ENCODE peak calls at places on chromosomes 13 and 19, in eight cellular contexts. One of them, this sample, is unnamed.

GRCh38 chr13:53250272-53250875 is 221.8 kb downstream of the OLFM4 start:
- DNase-seq in spleen: no peak
- DNase-seq in SJCRH30: peak; percentile 39
- DNase-seq in heart right ventricle: no peak
- DNase-seq in PC-3: peak; percentile 79
- DNase-seq in cardiac muscle cell: peak; percentile 86
- DNase-seq in ovary: no peak
- DNase-seq in thoracic aorta: no peak
- DNase-seq in this sample: peak; percentile 94

GRCh38 chr13:38398810-38399493 is 49.3 kb downstream of the UFM1 start:
- DNase-seq in spleen: no peak
- DNase-seq in SJCRH30: no peak
- DNase-seq in heart right ventricle: no peak
- DNase-seq in PC-3: peak; percentile 8
- DNase-seq in cardiac muscle cell: no peak
- DNase-seq in ovary: no peak
- DNase-seq in thoracic aorta: no peak
- DNase-seq in this sample: no peak

GRCh38 chr13:98798849-98799645 is 46.6 kb upstream of the SLC15A1 start:
- DNase-seq in spleen: no peak
- DNase-seq in SJCRH30: no peak
- DNase-seq in heart right ventricle: no peak
- DNase-seq in PC-3: no peak
- DNase-seq in cardiac muscle cell: no peak
- DNase-seq in ovary: no peak
- DNase-seq in thoracic aorta: no peak
- DNase-seq in this sample: no peak

GRCh38 chr13:91238036-91238435 is 109.5 kb upstream of the MIR17HG start:
- DNase-seq in spleen: no peak
- DNase-seq in SJCRH30: no peak
- DNase-seq in heart right ventricle: no peak
- DNase-seq in PC-3: no peak
- DNase-seq in cardiac muscle cell: no peak
- DNase-seq in ovary: no peak
- DNase-seq in thoracic aorta: no peak
- DNase-seq in this sample: no peak

GRCh38 chr19:53394522-53394973 is 401 bp upstream of the ZNF765 start:
- DNase-seq in spleen: peak; percentile 83
- DNase-seq in SJCRH30: peak; percentile 80
- DNase-seq in heart right ventricle: peak; percentile 61
- DNase-seq in PC-3: peak; percentile 63
- DNase-seq in cardiac muscle cell: peak; percentile 60
- DNase-seq in ovary: peak; percentile 46
- DNase-seq in thoracic aorta: peak; percentile 18
- DNase-seq in this sample: peak; percentile 40

GRCh38 chr19:28019371-28019770 is 1193.6 kb downstream of the UQCRFS1 start:
- DNase-seq in spleen: no peak
- DNase-seq in SJCRH30: no peak
- DNase-seq in heart right ventricle: no peak
- DNase-seq in PC-3: no peak
- DNase-seq in cardiac muscle cell: peak; percentile 67
- DNase-seq in ovary: no peak
- DNase-seq in thoracic aorta: no peak
- DNase-seq in this sample: no peak

GRCh38 chr13:26872444-26873173 is 112.0 kb upstream of the GPR12 start:
- DNase-seq in spleen: peak; percentile 78
- DNase-seq in SJCRH30: peak; percentile 59
- DNase-seq in heart right ventricle: peak; percentile 60
- DNase-seq in PC-3: peak; percentile 55
- DNase-seq in cardiac muscle cell: peak; percentile 81
- DNase-seq in ovary: no peak
- DNase-seq in thoracic aorta: no peak
- DNase-seq in this sample: peak; percentile 87

GRCh38 chr19:48509467-48510194 is 2.0 kb downstream of the LMTK3 start:
- DNase-seq in spleen: no peak
- DNase-seq in SJCRH30: no peak
- DNase-seq in heart right ventricle: no peak
- DNase-seq in PC-3: no peak
- DNase-seq in cardiac muscle cell: no peak
- DNase-seq in ovary: no peak
- DNase-seq in thoracic aorta: no peak
- DNase-seq in this sample: peak; percentile 70

GRCh38 chr13:72782717-72783116 is 784 bp downstream of the PIBF1 start:
- DNase-seq in spleen: no peak
- DNase-seq in SJCRH30: peak; percentile 6
- DNase-seq in heart right ventricle: no peak
- DNase-seq in PC-3: no peak
- DNase-seq in cardiac muscle cell: no peak
- DNase-seq in ovary: no peak
- DNase-seq in thoracic aorta: no peak
- DNase-seq in this sample: peak; percentile 63

GRCh38 chr13:97258801-97259200 is 36.7 kb downstream of the MBNL2 start:
- DNase-seq in spleen: no peak
- DNase-seq in SJCRH30: no peak
- DNase-seq in heart right ventricle: no peak
- DNase-seq in PC-3: no peak
- DNase-seq in cardiac muscle cell: no peak
- DNase-seq in ovary: no peak
- DNase-seq in thoracic aorta: no peak
- DNase-seq in this sample: no peak

GRCh38 chr19:1811942-1812425 is at the start of gene ATP8B3:
- DNase-seq in spleen: no peak
- DNase-seq in SJCRH30: no peak
- DNase-seq in heart right ventricle: peak; percentile 88
- DNase-seq in PC-3: no peak
- DNase-seq in cardiac muscle cell: no peak
- DNase-seq in ovary: no peak
- DNase-seq in thoracic aorta: no peak
- DNase-seq in this sample: no peak

GRCh38 chr19:50479761-50480251 is 3.2 kb upstream of the GARIN5A start:
- DNase-seq in spleen: peak; percentile 45
- DNase-seq in SJCRH30: no peak
- DNase-seq in heart right ventricle: no peak
- DNase-seq in PC-3: no peak
- DNase-seq in cardiac muscle cell: no peak
- DNase-seq in ovary: no peak
- DNase-seq in thoracic aorta: no peak
- DNase-seq in this sample: no peak

GRCh38 chr19:4695224-4695731 is 25.1 kb upstream of the MYDGF start:
- DNase-seq in spleen: no peak
- DNase-seq in SJCRH30: no peak
- DNase-seq in heart right ventricle: no peak
- DNase-seq in PC-3: no peak
- DNase-seq in cardiac muscle cell: no peak
- DNase-seq in ovary: no peak
- DNase-seq in thoracic aorta: no peak
- DNase-seq in this sample: no peak

GRCh38 chr19:6108721-6109633 is 1.3 kb downstream of the RFX2 start:
- DNase-seq in spleen: peak; percentile 81
- DNase-seq in SJCRH30: peak; percentile 27
- DNase-seq in heart right ventricle: peak; percentile 57
- DNase-seq in PC-3: peak; percentile 47
- DNase-seq in cardiac muscle cell: no peak
- DNase-seq in ovary: peak; percentile 85
- DNase-seq in thoracic aorta: peak; percentile 53
- DNase-seq in this sample: no peak

GRCh38 chr13:24147570-24147963 is 13.0 kb upstream of the SPATA13 start:
- DNase-seq in spleen: no peak
- DNase-seq in SJCRH30: no peak
- DNase-seq in heart right ventricle: no peak
- DNase-seq in PC-3: no peak
- DNase-seq in cardiac muscle cell: no peak
- DNase-seq in ovary: no peak
- DNase-seq in thoracic aorta: no peak
- DNase-seq in this sample: no peak

GRCh38 chr19:10510301-10510802 is 6.9 kb downstream of the S1PR5 start:
- DNase-seq in spleen: no peak
- DNase-seq in SJCRH30: peak; percentile 48
- DNase-seq in heart right ventricle: no peak
- DNase-seq in PC-3: peak; percentile 50
- DNase-seq in cardiac muscle cell: peak; percentile 69
- DNase-seq in ovary: no peak
- DNase-seq in thoracic aorta: no peak
- DNase-seq in this sample: peak; percentile 84

GRCh38 chr13:94160875-94161274 is 318.6 kb downstream of the DCT start:
- DNase-seq in spleen: no peak
- DNase-seq in SJCRH30: no peak
- DNase-seq in heart right ventricle: no peak
- DNase-seq in PC-3: peak; percentile 49
- DNase-seq in cardiac muscle cell: no peak
- DNase-seq in ovary: no peak
- DNase-seq in thoracic aorta: no peak
- DNase-seq in this sample: no peak

GRCh38 chr19:46784262-46785053 is 3.9 kb downstream of the SLC1A5 start:
- DNase-seq in spleen: peak; percentile 90
- DNase-seq in SJCRH30: peak; percentile 71
- DNase-seq in heart right ventricle: peak; percentile 43
- DNase-seq in PC-3: peak; percentile 80
- DNase-seq in cardiac muscle cell: peak; percentile 40
- DNase-seq in ovary: peak; percentile 75
- DNase-seq in thoracic aorta: no peak
- DNase-seq in this sample: peak; percentile 80

GRCh38 chr19:49340069-49340864 is 5.1 kb downstream of the CD37 start:
- DNase-seq in spleen: peak; percentile 95
- DNase-seq in SJCRH30: no peak
- DNase-seq in heart right ventricle: peak; percentile 81
- DNase-seq in PC-3: no peak
- DNase-seq in cardiac muscle cell: peak; percentile 28
- DNase-seq in ovary: peak; percentile 87
- DNase-seq in thoracic aorta: peak; percentile 36
- DNase-seq in this sample: peak; percentile 99

GRCh38 chr13:97193577-97193976 is 28.6 kb upstream of the MBNL2 start:
- DNase-seq in spleen: no peak
- DNase-seq in SJCRH30: no peak
- DNase-seq in heart right ventricle: no peak
- DNase-seq in PC-3: no peak
- DNase-seq in cardiac muscle cell: no peak
- DNase-seq in ovary: no peak
- DNase-seq in thoracic aorta: no peak
- DNase-seq in this sample: no peak

GRCh38 chr13:104414771-104415170 is 1348.6 kb upstream of the SLC10A2 start:
- DNase-seq in spleen: no peak
- DNase-seq in SJCRH30: no peak
- DNase-seq in heart right ventricle: no peak
- DNase-seq in PC-3: no peak
- DNase-seq in cardiac muscle cell: no peak
- DNase-seq in ovary: no peak
- DNase-seq in thoracic aorta: no peak
- DNase-seq in this sample: no peak

GRCh38 chr19:1767464-1767933 is 14.2 kb downstream of the ONECUT3 start:
- DNase-seq in spleen: peak; percentile 87
- DNase-seq in SJCRH30: peak; percentile 59
- DNase-seq in heart right ventricle: peak; percentile 48
- DNase-seq in PC-3: peak; percentile 41
- DNase-seq in cardiac muscle cell: peak; percentile 44
- DNase-seq in ovary: peak; percentile 43
- DNase-seq in thoracic aorta: no peak
- DNase-seq in this sample: peak; percentile 85

GRCh38 chr13:64083396-64083795 is 2667.7 kb upstream of the PCDH20 start:
- DNase-seq in spleen: no peak
- DNase-seq in SJCRH30: no peak
- DNase-seq in heart right ventricle: no peak
- DNase-seq in PC-3: peak; percentile 49
- DNase-seq in cardiac muscle cell: no peak
- DNase-seq in ovary: no peak
- DNase-seq in thoracic aorta: no peak
- DNase-seq in this sample: no peak
- H3K4me3 ChIP-seq in spleen: no peak overlapping the region
- H3K4me3 ChIP-seq in SJCRH30: no peak overlapping the region
- H3K4me3 ChIP-seq in heart right ventricle: no peak overlapping the region
- H3K4me3 ChIP-seq in PC-3: no peak overlapping the region
- H3K4me3 ChIP-seq in cardiac muscle cell: no peak overlapping the region
- H3K4me3 ChIP-seq in ovary: no peak overlapping the region
- H3K4me3 ChIP-seq in thoracic aorta: no peak overlapping the region
- H3K4me3 ChIP-seq in this sample: no peak overlapping the region

GRCh38 chr19:22634450-22634827 is 315 bp downstream of the ZNF492 start:
- DNase-seq in spleen: peak; percentile 54
- DNase-seq in SJCRH30: no peak
- DNase-seq in heart right ventricle: peak; percentile 18
- DNase-seq in PC-3: no peak
- DNase-seq in cardiac muscle cell: no peak
- DNase-seq in ovary: no peak
- DNase-seq in thoracic aorta: no peak
- DNase-seq in this sample: no peak
- H3K9me3 ChIP-seq in spleen: peaks cover 5% of the 10 kb centered on the region
- H3K9me3 ChIP-seq in SJCRH30: no peaks in the 10 kb centered on the region
- H3K9me3 ChIP-seq in heart right ventricle: peaks cover 9% of the 10 kb centered on the region
- H3K9me3 ChIP-seq in PC-3: peaks cover 17% of the 10 kb centered on the region
- H3K9me3 ChIP-seq in cardiac muscle cell: no peaks in the 10 kb centered on the region
- H3K9me3 ChIP-seq in ovary: no peaks in the 10 kb centered on the region
- H3K9me3 ChIP-seq in thoracic aorta: no peaks in the 10 kb centered on the region
- H3K9me3 ChIP-seq in this sample: peaks cover 3% of the 10 kb centered on the region

DNA sequence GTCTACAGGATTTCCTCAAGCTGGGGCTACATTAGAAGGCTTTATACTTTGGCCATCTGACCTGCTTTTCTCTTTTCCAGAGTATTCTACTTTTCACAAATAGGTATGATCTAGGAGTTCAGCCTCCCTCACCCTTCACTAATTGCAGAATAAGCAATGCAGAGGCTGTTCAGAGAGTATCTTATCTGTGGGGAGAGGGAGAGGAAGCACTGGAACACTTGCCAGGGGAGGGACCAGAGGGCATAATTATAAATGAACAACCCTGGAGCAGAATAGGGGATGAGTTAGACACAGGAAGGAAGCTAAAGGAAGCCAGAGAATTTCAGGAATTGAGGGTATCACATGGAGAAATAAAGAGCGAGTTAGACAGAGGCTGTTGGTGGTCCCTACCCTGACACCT is 29.9 kb downstream of the CEACAM1 start:
- DNase-seq in spleen: no peak
- DNase-seq in SJCRH30: no peak
- DNase-seq in heart right ventricle: no peak
- DNase-seq in PC-3: no peak
- DNase-seq in cardiac muscle cell: no peak
- DNase-seq in ovary: no peak
- DNase-seq in thoracic aorta: no peak
- DNase-seq in this sample: no peak
- H3K4me3 ChIP-seq in spleen: no peak overlapping the region
- H3K4me3 ChIP-seq in SJCRH30: no peak overlapping the region
- H3K4me3 ChIP-seq in heart right ventricle: no peak overlapping the region
- H3K4me3 ChIP-seq in PC-3: no peak overlapping the region
- H3K4me3 ChIP-seq in cardiac muscle cell: no peak overlapping the region
- H3K4me3 ChIP-seq in ovary: no peak overlapping the region
- H3K4me3 ChIP-seq in thoracic aorta: no peak overlapping the region
- H3K4me3 ChIP-seq in this sample: no peak overlapping the region

DNA sequence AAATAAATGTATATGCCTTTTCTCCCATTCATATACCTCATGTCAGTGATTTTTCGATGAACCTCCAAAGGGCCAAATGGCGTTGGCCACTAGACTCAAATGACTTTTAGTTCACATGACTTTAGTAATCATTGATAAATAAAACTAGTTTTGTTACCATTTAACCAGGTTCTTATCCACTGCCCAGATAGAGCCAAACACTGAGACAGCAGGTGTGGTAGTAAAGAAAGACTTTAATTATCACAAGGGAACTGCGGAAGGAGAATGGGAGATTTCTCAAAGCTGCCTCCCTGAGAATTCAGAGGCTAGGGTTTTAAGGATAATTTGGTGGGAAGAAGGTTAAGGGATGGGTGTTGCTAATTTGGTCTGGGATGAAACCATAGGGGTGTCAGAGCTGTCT is 19.4 kb upstream of the KBTBD6 start:
- DNase-seq in spleen: no peak
- DNase-seq in SJCRH30: no peak
- DNase-seq in heart right ventricle: no peak
- DNase-seq in PC-3: no peak
- DNase-seq in cardiac muscle cell: no peak
- DNase-seq in ovary: no peak
- DNase-seq in thoracic aorta: no peak
- DNase-seq in this sample: peak; percentile 20
- H3K9me3 ChIP-seq in spleen: peaks cover 55% of the 10 kb centered on the region
- H3K9me3 ChIP-seq in SJCRH30: peaks cover 20% of the 10 kb centered on the region
- H3K9me3 ChIP-seq in heart right ventricle: peaks cover 56% of the 10 kb centered on the region
- H3K9me3 ChIP-seq in PC-3: peaks cover 43% of the 10 kb centered on the region
- H3K9me3 ChIP-seq in cardiac muscle cell: no peaks in the 10 kb centered on the region
- H3K9me3 ChIP-seq in ovary: peaks cover 4% of the 10 kb centered on the region
- H3K9me3 ChIP-seq in thoracic aorta: peaks cover 22% of the 10 kb centered on the region
- H3K9me3 ChIP-seq in this sample: peaks cover 46% of the 10 kb centered on the region

This sample was measured in Karpas-422.